ENCODE peak calls at places on chromosome 22, in seven cellular contexts. S is IMR-90, H is Peyer's patch, R is sigmoid colon, F is PC-9, Y is tibial artery, Z is prostate gland. W is an unnamed sample.

GRCh38 chr22:20247010-20247505 is 21.1 kb downstream of the RTN4R start:
- DNase-seq in S (peak), H (no peak), R (no peak), F (no peak), Y (no peak), Z (no peak), W (no peak)

GRCh38 chr22:47174096-47174495 is 411.6 kb downstream of the TBC1D22A start:
- DNase-seq in S (no peak), H (peak), R (peak), F (no peak), Y (no peak), Z (no peak), W (no peak)

GRCh38 chr22:25141994-25142620 is 57.6 kb upstream of the CRYBB3 start:
- DNase-seq in S (no peak), H (no peak), R (peak), F (no peak), Y (no peak), Z (no peak), W (no peak)

GRCh38 chr22:39209756-39210155 is 35.0 kb downstream of the PDGFB start:
- DNase-seq in S (no peak), H (peak), R (peak), F (no peak), Y (no peak), Z (no peak), W (no peak)

GRCh38 chr22:35219012-35219411 is 38.3 kb upstream of the HMGXB4 start:
- DNase-seq in S (peak), H (no peak), R (no peak), F (no peak), Y (no peak), Z (no peak), W (no peak)

GRCh38 chr22:19204640-19205039 is 26.1 kb upstream of the SLC25A1 start:
- DNase-seq in S (no peak), H (peak), R (peak), F (no peak), Y (no peak), Z (no peak), W (no peak)

GRCh38 chr22:24950272-24950902 is 2.1 kb upstream of the KIAA1671 start:
- DNase-seq in S (peak), H (no peak), R (no peak), F (no peak), Y (no peak), Z (no peak), W (no peak)

GRCh38 chr22:19882446-19883381 is 28.0 kb upstream of the GNB1L start:
- DNase-seq in S (no peak), H (peak), R (peak), F (no peak), Y (peak), Z (no peak), W (no peak)

GRCh38 chr22:20562607-20563463 is 55.4 kb downstream of the MED15 start:
- DNase-seq in S (no peak), H (no peak), R (peak), F (no peak), Y (no peak), Z (no peak), W (no peak)

GRCh38 chr22:35425971-35426800 is 26.2 kb downstream of the MCM5 start:
- DNase-seq in S (peak), H (no peak), R (no peak), F (peak), Y (no peak), Z (no peak), W (no peak)

GRCh38 chr22:34243023-34243422 is 322.7 kb upstream of the LARGE1 start:
- DNase-seq in S (no peak), H (no peak), R (no peak), F (no peak), Y (no peak), Z (no peak), W (no peak)

GRCh38 chr22:36253523-36254490 is 874 bp downstream of the APOL1 start:
- DNase-seq in S (no peak), H (peak), R (peak), F (no peak), Y (peak), Z (peak), W (no peak)

GRCh38 chr22:24176040-24176439 is 5.2 kb upstream of the SUSD2 start:
- DNase-seq in S (no peak), H (no peak), R (no peak), F (no peak), Y (no peak), Z (no peak), W (no peak)

GRCh38 chr22:28029962-28030361 is 110.9 kb upstream of the PITPNB start:
- DNase-seq in S (no peak), H (no peak), R (no peak), F (no peak), Y (no peak), Z (no peak), W (no peak)

GRCh38 chr22:27246558-27246957 is 555.0 kb downstream of the MN1 start:
- DNase-seq in S (no peak), H (no peak), R (no peak), F (no peak), Y (no peak), Z (no peak), W (no peak)

GRCh38 chr22:36536717-36537116 is 7.8 kb upstream of the EIF3D start:
- DNase-seq in S (no peak), H (no peak), R (no peak), F (no peak), Y (no peak), Z (no peak), W (no peak)

GRCh38 chr22:35458547-35459422 is 58.8 kb downstream of the MCM5 start:
- DNase-seq in S (no peak), H (no peak), R (no peak), F (no peak), Y (no peak), Z (no peak), W (no peak)

GRCh38 chr22:39554170-39554569 is 16.4 kb upstream of the CACNA1I start:
- DNase-seq in S (no peak), H (no peak), R (no peak), F (no peak), Y (no peak), Z (no peak), W (no peak)

GRCh38 chr22:47198801-47199251 is 436.4 kb downstream of the TBC1D22A start:
- DNase-seq in S (no peak), H (no peak), R (peak), F (no peak), Y (no peak), Z (no peak), W (peak)

GRCh38 chr22:37300551-37301017 is 18.3 kb downstream of the CYTH4 start:
- DNase-seq in S (no peak), H (peak), R (no peak), F (no peak), Y (peak), Z (no peak), W (no peak)

GRCh38 chr22:17785185-17786184 is 11.2 kb upstream of the BID start:
- DNase-seq in S (no peak), H (peak), R (peak), F (peak), Y (peak), Z (peak), W (peak)

GRCh38 chr22:46830841-46831240 is 68.4 kb downstream of the TBC1D22A start:
- DNase-seq in S (peak), H (no peak), R (no peak), F (no peak), Y (no peak), Z (no peak), W (no peak)

GRCh38 chr22:44711236-44711560 is 9.2 kb downstream of the PRR5 start:
- DNase-seq in S (no peak), H (no peak), R (no peak), F (no peak), Y (no peak), Z (no peak), W (no peak)

GRCh38 chr22:44711701-44712100 is 9.7 kb downstream of the PRR5 start:
- DNase-seq in S (no peak), H (no peak), R (no peak), F (no peak), Y (no peak), Z (no peak), W (no peak)

GRCh38 chr22:44712156-44712555 is 10.2 kb downstream of the PRR5 start:
- DNase-seq in S (no peak), H (no peak), R (no peak), F (no peak), Y (no peak), Z (no peak), W (no peak)

GRCh38 chr22:44709881-44710400 is 7.9 kb downstream of the PRR5 start:
- DNase-seq in S (no peak), H (no peak), R (no peak), F (no peak), Y (no peak), Z (no peak), W (no peak)

GRCh38 chr22:44710474-44711235 is 8.7 kb downstream of the PRR5 start:
- DNase-seq in S (no peak), H (peak), R (no peak), F (peak), Y (no peak), Z (no peak), W (no peak)
- H3K27ac ChIP-seq in S (no peak), H (peak), R (no peak), F (no peak), Y (no peak), Z (no peak), W (no peak)

DNA sequence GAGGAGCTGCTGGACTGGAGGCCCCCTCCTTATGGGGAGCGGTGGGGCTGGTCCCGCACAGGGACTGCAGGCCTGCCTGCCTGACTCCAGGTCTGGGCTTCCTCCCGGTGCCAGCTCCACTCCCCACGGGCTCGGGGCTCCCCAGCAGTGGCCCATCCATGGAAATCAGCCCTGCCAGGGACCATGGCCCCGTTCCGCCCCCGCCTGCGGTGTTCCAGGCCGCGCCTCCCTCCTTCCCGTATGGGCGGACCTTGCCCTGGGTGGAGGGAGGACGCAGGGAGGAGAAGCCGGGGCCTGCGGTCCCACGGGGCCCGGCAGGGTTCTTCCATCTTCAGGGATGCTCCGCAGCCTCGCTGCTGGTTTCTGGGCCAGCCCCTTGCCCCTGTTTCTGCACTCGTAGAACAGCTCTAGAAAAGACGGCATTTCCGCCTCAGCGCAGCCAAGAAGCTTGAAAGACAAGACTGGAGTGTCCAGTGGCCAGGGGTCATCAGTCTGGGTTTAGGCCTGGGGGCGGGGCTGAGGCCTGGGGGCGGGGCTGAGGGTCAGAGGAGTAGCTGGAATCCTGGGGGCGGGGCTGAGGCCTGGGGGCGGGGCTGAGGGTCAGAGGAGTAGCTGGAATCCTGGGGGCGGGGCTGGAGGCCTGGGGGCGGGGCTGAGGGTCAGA is 1330.6 kb downstream of the BRD1 start:
- DNase-seq in S (no peak), H (no peak), R (no peak), F (no peak), Y (no peak), Z (no peak), W (no peak)
- H3K4me3 ChIP-seq in S (no peak), H (no peak), R (no peak), F (no peak), Y (no peak), Z (no peak), W (no peak)

GRCh38 chr22:43279867-43280519 is 63.2 kb downstream of the SCUBE1 start:
- DNase-seq in S (no peak), H (no peak), R (no peak), F (no peak), Y (no peak), Z (no peak), W (no peak)
- H3K27ac ChIP-seq in S (no peak), H (no peak), R (no peak), F (no peak), Y (no peak), Z (no peak), W (no peak)

DNA sequence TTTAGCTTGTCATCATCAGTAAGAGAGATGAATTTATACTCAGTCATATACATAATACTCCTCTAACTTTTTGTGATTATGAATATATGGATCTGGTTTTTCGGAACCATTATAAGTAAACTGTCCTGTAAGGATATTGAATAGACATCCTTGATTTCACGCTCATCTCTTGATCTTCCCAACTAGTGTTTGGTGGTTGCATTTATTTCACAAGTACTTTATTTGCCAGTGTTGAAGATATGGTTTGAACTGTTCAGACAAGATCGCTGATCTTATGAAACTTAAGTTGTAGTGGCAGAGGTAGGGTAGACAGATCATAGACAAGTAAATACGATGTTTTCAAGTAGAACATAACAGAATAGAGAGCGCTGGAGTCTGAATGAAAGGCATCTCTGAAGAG is 3.0 kb downstream of the FBXO7 start:
- DNase-seq in S (no peak), H (no peak), R (no peak), F (no peak), Y (no peak), Z (no peak), W (no peak)
- H3K4me3 ChIP-seq in S (no peak), H (peak), R (no peak), F (peak), Y (no peak), Z (no peak), W (no peak)

DNA sequence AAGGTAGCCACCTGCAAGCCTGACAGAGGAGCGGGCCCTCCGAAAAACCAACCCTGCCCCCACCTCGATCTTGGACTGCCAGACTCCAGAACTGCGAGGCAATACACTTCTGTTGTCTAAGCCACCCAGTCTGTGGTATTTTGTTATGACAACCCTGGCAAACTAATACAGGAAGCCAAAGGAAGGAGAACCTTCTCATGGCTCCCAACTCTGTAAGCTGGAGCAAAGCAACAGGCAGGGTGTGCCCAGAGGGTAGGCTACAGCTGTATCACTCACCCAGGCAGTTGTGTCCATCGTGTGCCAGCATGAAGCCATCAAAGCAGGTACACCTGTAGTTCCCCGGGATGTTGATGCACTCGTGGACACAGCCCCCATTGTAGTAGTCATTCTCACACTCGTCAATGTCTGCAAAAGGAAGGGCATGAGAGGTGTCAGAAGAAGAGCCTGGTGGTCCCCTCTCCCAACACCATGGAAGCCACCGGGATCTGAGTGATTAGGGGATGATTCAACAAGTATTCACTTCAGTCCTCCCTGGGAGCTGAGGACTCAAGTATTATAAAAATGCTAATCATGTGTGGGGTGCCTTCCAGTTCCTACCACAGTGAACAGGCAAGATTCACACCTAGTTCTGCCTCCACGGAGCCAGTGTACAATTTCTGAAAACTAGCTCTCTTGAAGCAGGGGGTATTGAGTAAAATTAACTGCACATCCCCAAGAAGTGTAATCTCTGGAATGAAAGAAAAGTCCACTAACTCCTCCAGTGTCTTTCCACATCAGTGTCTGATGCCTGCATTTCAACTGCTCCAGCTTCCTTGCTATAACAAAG is 23.3 kb downstream of the SCUBE1 start:
- DNase-seq in S (no peak), H (no peak), R (no peak), F (no peak), Y (no peak), Z (no peak), W (no peak)
- H3K27ac ChIP-seq in S (no peak), H (no peak), R (no peak), F (no peak), Y (no peak), Z (no peak), W (no peak)

GRCh38 chr22:30634477-30635233 is 926 bp upstream of the SLC35E4 start:
- DNase-seq in S (peak), H (peak), R (peak), F (peak), Y (peak), Z (peak), W (peak)
- H3K4me3 ChIP-seq in S (peak), H (peak), R (peak), F (peak), Y (peak), Z (no peak), W (no peak)